ENCODE peak calls at places on chromosome 4, in four cellular contexts. N is CD4-positive, alpha-beta T cell; S is IMR-90; I is testis. P is an unnamed sample.
A peak's percentile ranks its signal among the peaks of the same experiment; 100 is the strongest.

GRCh38 chr4:27005512-27006246 is 145.0 kb downstream of the STIM2 start:
- DNase-seq in S (peak; percentile 78), I (no peak), N (no peak), P (no peak)

GRCh38 chr4:21710212-21710843 is 238.2 kb downstream of the KCNIP4 start:
- DNase-seq in I (no peak), S (no peak), N (no peak), P (no peak)

GRCh38 chr4:152188801-152189200 is 347.1 kb downstream of the FBXW7 start:
- DNase-seq in N (no peak), S (no peak), I (no peak), P (no peak)

GRCh38 chr4:88600129-88600849 is 8.0 kb downstream of the HERC3 start:
- DNase-seq in N (no peak), I (no peak), S (peak; percentile 95), P (peak; percentile 64)

GRCh38 chr4:42636591-42636990 is 20.3 kb downstream of the ATP8A1 start:
- DNase-seq in N (no peak), S (no peak), I (no peak), P (no peak)

GRCh38 chr4:183658362-183659028 is 490 bp downstream of the RWDD4 start:
- DNase-seq in S (peak; percentile 10), I (peak; percentile 30), N (no peak), P (no peak)

GRCh38 chr4:97910005-97910404 is 233.3 kb downstream of the STPG2 start:
- DNase-seq in I (no peak), N (no peak), S (no peak), P (no peak)

GRCh38 chr4:125519376-125520171 is 204.8 kb downstream of the FAT4 start:
- DNase-seq in I (no peak), S (no peak), N (no peak), P (no peak)

GRCh38 chr4:138560448-138560847 is 318.3 kb upstream of the SLC7A11 start:
- DNase-seq in S (no peak), N (no peak), I (peak; percentile 79), P (no peak)

GRCh38 chr4:163121689-163122088 is 45.0 kb downstream of the NAF1 start:
- DNase-seq in I (no peak), N (no peak), S (peak; percentile 77), P (no peak)

GRCh38 chr4:71259305-71259704 is 79.5 kb upstream of the SLC4A4 start:
- DNase-seq in N (no peak), I (no peak), S (no peak), P (no peak)

GRCh38 chr4:144562019-144562740 is 83.8 kb upstream of the HHIP start:
- DNase-seq in S (no peak), I (no peak), N (no peak), P (no peak)

GRCh38 chr4:26858035-26858918 is 2.4 kb upstream of the STIM2 start:
- DNase-seq in I (no peak), S (no peak), N (no peak), P (no peak)

GRCh38 chr4:140150886-140151699 is 2.9 kb downstream of the MAML3 start:
- DNase-seq in N (peak; percentile 63), S (peak; percentile 97), I (peak; percentile 91), P (peak; percentile 94)

GRCh38 chr4:138639018-138639876 is 376.3 kb upstream of the NOCT start:
- DNase-seq in I (no peak), N (no peak), S (peak; percentile 28), P (no peak)

GRCh38 chr4:168200685-168201084 is 108.3 kb downstream of the ANXA10 start:
- DNase-seq in I (no peak), N (no peak), S (peak; percentile 61), P (no peak)

GRCh38 chr4:13559414-13559813 is 15.1 kb upstream of the NKX3-2 start:
- DNase-seq in S (peak; percentile 78), N (no peak), I (no peak), P (peak; percentile 26)

GRCh38 chr4:72366601-72367000 is 202.4 kb downstream of the ADAMTS3 start:
- DNase-seq in I (no peak), S (no peak), N (no peak), P (no peak)

GRCh38 chr4:140308366-140309123 is 64.9 kb upstream of the SCOC start:
- DNase-seq in S (peak; percentile 98), N (no peak), I (peak; percentile 79), P (peak; percentile 94)

GRCh38 chr4:1695913-1696312 is 11.8 kb upstream of the FAM53A start:
- DNase-seq in N (no peak), I (no peak), S (no peak), P (no peak)

GRCh38 chr4:88244821-88245579 is 39.4 kb downstream of the PPM1K start:
- DNase-seq in I (no peak), S (no peak), N (peak; percentile 25), P (no peak)

GRCh38 chr4:124863039-124863545 is 150.6 kb upstream of the ANKRD50 start:
- DNase-seq in N (no peak), I (no peak), S (no peak), P (no peak)

GRCh38 chr4:165112258-165113156 is at the start of gene TMEM192:
- DNase-seq in N (peak; percentile 86), S (peak; percentile 85), I (peak; percentile 97), P (peak; percentile 53)

GRCh38 chr4:83780334-83780733 is 244.4 kb downstream of the GPAT3 start:
- DNase-seq in S (no peak), I (no peak), N (no peak), P (no peak)

GRCh38 chr4:105845559-105845958 is 49.7 kb upstream of the NPNT start:
- DNase-seq in I (no peak), N (no peak), S (no peak), P (no peak)

GRCh38 chr4:154313004-154313587 is 178.5 kb downstream of the DCHS2 start:
- DNase-seq in N (no peak), S (no peak), I (no peak), P (no peak)

GRCh38 chr4:107304699-107305286 is 268.7 kb upstream of the DKK2 start:
- DNase-seq in S (no peak), N (no peak), I (no peak), P (no peak)

DNA sequence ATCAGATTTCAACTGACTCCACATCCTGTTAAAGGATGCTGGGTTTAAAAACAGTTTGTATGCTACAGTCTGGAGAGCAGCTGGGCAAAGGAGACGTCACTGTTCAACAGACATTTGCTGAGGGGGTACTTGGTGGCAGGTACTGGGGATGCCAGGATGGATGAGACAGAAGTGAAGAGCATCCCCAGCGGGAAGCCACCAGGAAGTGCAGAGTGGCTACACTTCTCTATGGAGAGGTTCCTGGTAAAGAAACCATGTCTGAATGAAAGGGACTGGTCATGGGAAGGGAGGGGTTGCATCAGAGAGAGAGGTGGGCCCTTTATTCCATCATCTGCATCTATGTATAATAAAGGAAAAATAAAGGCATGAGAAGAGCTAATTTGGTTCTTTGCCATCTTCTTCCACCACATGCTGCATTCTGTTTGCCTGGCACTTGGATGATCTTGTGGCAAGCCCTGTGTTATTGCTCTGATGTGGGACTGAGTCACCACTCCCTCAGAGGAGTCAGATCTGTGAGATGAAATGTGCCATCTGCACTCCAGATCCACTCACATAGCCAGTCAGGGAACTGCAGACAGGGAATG is 144.9 kb downstream of the SOWAHB start:
- DNase-seq in S (peak; percentile 100), I (no peak), N (no peak), P (peak; percentile 99)
- H3K27ac ChIP-seq in S (peak overlapping the region; percentile 99), I (no peak overlapping the region), N (no peak overlapping the region), P (peak overlapping the region; percentile 99)

GRCh38 chr4:145921231-145921630 is 17.4 kb downstream of the ZNF827 start:
- DNase-seq in I (no peak), N (no peak), S (no peak), P (no peak)

DNA sequence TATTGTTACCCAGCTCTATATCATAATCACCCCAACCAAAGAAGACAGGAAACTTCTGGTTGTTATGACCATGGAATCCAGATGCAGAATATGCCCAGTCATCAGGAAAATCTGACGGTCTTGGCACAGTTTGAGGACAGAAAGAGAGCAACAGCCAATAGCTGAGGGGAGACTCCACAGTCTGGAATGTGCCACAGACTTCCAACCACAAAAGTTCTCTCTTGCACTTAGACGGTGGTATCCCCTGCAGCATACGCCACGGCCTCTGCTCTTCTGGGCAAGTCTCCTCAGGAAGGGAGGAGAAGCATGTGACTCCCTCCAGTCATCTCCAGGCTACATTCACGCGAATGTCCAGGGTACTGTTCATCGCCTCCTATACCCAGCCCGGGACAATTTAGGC is 18.4 kb downstream of the ZNF827 start:
- DNase-seq in N (no peak), S (peak; percentile 93), I (no peak), P (peak; percentile 70)
- H3K27ac ChIP-seq in N (no peak overlapping the region), S (peak overlapping the region; percentile 45), I (no peak overlapping the region), P (peak overlapping the region; percentile 54)

GRCh38 chr4:119735136-119735770 is 106.6 kb upstream of the PDE5A start:
- DNase-seq in I (no peak), S (peak; percentile 99), N (no peak), P (peak; percentile 97)
- H3K27ac ChIP-seq in I (peak overlapping the region; percentile 62), S (peak overlapping the region; percentile 86), N (no peak overlapping the region), P (no peak overlapping the region)

GRCh38 chr4:53712326-53712725 is 121.0 kb upstream of the LNX1 start:
- DNase-seq in N (no peak), I (no peak), S (no peak), P (no peak)
- H3K27ac ChIP-seq in N (no peak overlapping the region), I (no peak overlapping the region), S (no peak overlapping the region), P (no peak overlapping the region)

DNA sequence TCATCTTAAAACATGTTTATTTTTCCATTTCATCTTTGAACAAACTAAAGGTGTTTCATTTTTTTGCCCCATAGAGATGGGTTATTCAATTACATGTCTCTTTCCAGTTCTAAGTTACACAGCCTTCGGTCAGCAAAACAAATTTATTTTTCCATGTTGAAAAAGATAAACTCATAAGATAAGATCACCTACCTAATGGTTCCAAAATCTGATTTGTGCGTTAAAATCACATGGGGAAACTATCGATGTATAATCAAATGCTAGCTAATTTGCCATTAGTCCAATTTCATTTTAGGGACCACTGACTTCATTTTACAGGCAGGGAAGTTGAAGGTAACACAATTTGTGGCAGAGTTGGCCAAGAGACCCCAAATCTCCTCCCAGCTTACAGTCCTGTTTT is 67.2 kb upstream of the ACSL1 start:
- DNase-seq in N (no peak), S (no peak), I (no peak), P (no peak)
- H3K27ac ChIP-seq in N (no peak overlapping the region), S (no peak overlapping the region), I (no peak overlapping the region), P (no peak overlapping the region)

DNA sequence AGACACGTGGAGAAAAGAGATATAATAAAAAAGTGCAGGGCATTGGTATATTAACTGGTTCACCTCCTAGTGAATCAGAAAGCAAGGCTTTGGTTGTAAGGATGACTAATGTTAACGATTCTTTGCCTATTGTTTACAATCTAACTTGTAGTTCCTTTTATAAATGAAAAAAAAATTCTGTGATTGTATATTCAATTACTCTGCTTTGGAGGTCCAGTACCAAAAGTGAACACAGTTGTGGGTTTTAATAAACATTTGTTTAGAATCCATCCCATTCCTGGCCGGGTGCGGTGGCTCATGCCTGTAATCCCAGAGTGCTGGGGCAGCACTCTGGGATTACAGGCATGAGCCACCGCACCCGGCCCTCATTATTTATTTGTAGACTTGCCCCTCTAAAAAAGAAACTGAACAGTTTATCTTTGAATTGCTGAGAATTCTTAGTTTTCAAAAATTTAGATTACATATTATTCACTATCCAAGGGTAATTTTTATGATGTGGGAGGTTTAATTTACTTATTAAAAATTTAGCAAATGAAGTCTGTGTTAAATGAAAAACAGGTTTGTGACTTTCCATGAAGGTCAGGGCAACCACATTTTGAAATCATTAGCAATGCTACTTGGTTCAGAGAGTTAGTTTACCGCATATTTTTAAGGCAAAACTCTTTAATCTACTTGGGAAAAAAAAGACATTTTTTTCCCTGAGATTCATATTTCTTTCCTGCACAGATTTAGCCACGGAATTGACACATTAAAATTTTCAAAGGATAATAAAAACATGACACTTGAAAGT is 37.1 kb upstream of the PRSS12 start:
- DNase-seq in N (no peak), S (peak; percentile 58), I (no peak), P (no peak)
- H3K27ac ChIP-seq in N (no peak overlapping the region), S (no peak overlapping the region), I (no peak overlapping the region), P (no peak overlapping the region)

GRCh38 chr4:186728631-186729271 is 5.1 kb upstream of the FAT1 start:
- DNase-seq in S (no peak), I (no peak), N (no peak), P (no peak)
- H3K27ac ChIP-seq in S (peak overlapping the region; percentile 58), I (no peak overlapping the region), N (no peak overlapping the region), P (no peak overlapping the region)